ENCODE peak calls at places on chromosomes 12 and 14, in nine cellular contexts. L is stomach, N is suprapubic skin, H is body of pancreas, O is Peyer's patch, T is HCT116, Z is transverse colon, J is HepG2, F is K562. E is an unnamed sample.

GRCh38 chr14:88791629-88792571 is 853 bp downstream of the EML5 start:
- DNase-seq in L (peak; percentile 28), N (no peak), H (peak; percentile 21), O (peak; percentile 59), T (no peak), Z (peak; percentile 25), J (no peak), F (no peak), E (peak; percentile 66)

GRCh38 chr12:121582583-121583333 is 1.9 kb upstream of the KDM2B start:
- DNase-seq in L (no peak), N (no peak), H (no peak), O (no peak), T (no peak), Z (no peak), J (peak; percentile 86), F (peak; percentile 45), E (no peak)

GRCh38 chr14:24274101-24274543 is 2.7 kb upstream of the RABGGTA start:
- DNase-seq in L (peak; percentile 63), N (no peak), H (peak; percentile 77), O (no peak), T (no peak), Z (no peak), J (no peak), F (peak; percentile 48), E (no peak)

GRCh38 chr14:62745496-62745895 is 299.8 kb downstream of the KCNH5 start:
- DNase-seq in L (no peak), N (no peak), H (no peak), O (no peak), T (no peak), Z (no peak), J (no peak), F (no peak), E (no peak)

GRCh38 chr12:19893514-19893913 is 454.2 kb downstream of the AEBP2 start:
- DNase-seq in L (no peak), N (no peak), H (no peak), O (no peak), T (peak; percentile 8), Z (no peak), J (no peak), F (no peak), E (no peak)

GRCh38 chr14:100084591-100084990 is 19.4 kb downstream of the EVL start:
- DNase-seq in L (no peak), N (no peak), H (no peak), O (no peak), T (no peak), Z (no peak), J (no peak), F (no peak), E (no peak)

GRCh38 chr12:67594888-67595287 is 53.7 kb upstream of the DYRK2 start:
- DNase-seq in L (no peak), N (no peak), H (no peak), O (no peak), T (no peak), Z (no peak), J (no peak), F (no peak), E (no peak)

GRCh38 chr12:3770891-3771290 is 18.0 kb upstream of the CRACR2A start:
- DNase-seq in L (no peak), N (no peak), H (no peak), O (no peak), T (no peak), Z (no peak), J (no peak), F (no peak), E (no peak)

DNA sequence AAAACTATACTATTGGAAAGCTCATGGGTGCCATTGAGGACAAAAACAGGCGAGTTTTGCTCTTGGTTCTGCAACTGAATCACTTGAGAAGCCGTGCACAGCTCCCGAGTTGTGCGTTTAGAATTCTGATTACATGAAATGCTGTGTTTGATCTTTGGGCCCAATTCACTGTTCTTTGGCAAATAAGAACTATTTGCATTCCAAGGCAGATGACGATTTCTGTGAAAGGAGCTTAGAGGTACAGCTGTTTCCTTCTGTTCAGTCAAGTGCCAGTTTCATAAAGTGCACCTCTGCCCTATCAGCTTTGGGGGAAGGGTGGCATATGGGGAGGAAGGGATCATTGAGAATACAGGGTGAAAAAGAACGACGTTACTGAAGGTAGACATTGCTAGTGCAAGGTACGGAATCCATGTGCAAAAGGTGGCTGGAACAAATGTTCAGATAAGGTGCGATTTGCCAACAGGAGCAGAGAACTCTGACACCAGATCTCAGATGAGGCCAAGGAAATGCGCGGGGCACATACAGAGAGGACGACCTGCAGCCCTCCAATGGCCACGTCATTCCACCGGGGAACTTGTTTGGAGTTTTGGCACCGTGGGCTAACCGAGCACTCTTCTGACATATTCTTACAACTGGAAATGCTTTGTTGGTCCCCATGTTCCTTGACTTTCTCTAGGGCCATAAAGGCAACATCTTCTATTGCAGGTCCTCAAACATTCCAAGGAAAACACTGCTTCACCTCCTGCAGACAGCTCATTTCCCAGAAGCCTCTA is 30.1 kb downstream of the TCHP start:
- DNase-seq in L (no peak), N (no peak), H (peak; percentile 69), O (no peak), T (no peak), Z (no peak), J (no peak), F (no peak), E (no peak)
- H3K27me3 ChIP-seq in L (no peaks in the 10 kb centered on the region), N (no peaks in the 10 kb centered on the region), H (no peaks in the 10 kb centered on the region), O (no peaks in the 10 kb centered on the region), T (no peaks in the 10 kb centered on the region), Z (no peaks in the 10 kb centered on the region), J (no peaks in the 10 kb centered on the region), F (no peaks in the 10 kb centered on the region), E (no peaks in the 10 kb centered on the region)

GRCh38 chr12:57229041-57229633 is 374 bp upstream of the SHMT2 start:
- DNase-seq in L (no peak), N (no peak), H (no peak), O (peak; percentile 46), T (no peak), Z (no peak), J (no peak), F (no peak), E (no peak)
- TF ChIP-seq POLR2A in L (no peak), N (no peak), H (no peak), O (no peak), T (no peak), Z (no peak), J (no peak), F (no peak), E (no peak)

DNA sequence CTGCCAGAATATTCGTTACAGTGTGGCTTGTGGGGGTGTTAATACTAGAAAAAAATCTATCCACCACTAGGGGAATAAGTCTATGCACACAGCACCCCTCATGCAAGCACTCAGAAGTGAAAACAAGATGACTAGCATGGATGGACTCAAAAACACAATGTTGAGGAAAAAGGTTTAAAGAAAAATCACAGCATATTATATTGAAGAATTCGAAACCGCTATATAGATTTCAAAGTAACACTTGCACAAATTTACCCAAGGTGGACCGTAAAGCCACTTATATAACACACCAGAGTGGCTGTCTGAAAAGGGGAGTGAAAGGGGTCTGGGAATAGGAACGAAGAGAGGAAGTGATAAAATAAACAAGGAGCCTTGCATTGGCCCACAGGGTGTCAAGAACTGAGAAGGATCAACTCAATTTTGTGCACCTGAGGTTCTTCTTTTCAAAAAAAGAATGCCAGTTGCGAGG is 540 bp downstream of the ABCD4 start:
- DNase-seq in L (no peak), N (no peak), H (no peak), O (no peak), T (no peak), Z (no peak), J (peak; percentile 58), F (peak; percentile 34), E (no peak)
- TF ChIP-seq CTCF in L (no peak), N (peak; percentile 39), H (peak; percentile 46), O (peak; percentile 69), T (peak; percentile 48), Z (peak; percentile 50), J (peak; percentile 34), F (peak; percentile 51), E (peak; percentile 40)

DNA sequence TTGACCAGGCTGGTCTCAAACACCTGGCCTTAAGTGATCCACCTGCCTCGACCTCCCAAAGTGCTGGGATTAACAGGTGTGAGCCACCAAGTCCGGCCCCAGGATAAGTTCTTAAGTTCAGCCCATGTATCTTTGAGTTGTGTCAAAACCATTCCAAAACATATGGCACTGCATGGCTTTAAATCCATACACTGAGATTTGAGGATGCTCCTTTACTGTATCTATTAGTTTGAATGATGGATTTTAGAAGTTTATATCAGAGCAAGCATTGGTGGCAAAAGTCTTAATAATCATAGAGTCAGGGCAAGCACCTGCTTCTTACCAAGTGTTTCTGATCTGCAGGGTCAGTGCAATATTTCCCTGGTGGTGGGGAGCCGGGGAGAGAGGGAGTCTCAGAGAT is 6.1 kb downstream of the KRT6B start:
- DNase-seq in L (no peak), N (no peak), H (no peak), O (no peak), T (no peak), Z (no peak), J (no peak), F (no peak), E (no peak)
- H3K27me3 ChIP-seq in L (no peaks in the 10 kb centered on the region), N (peaks cover 19% of the 10 kb centered on the region), H (no peaks in the 10 kb centered on the region), O (no peaks in the 10 kb centered on the region), T (no peaks in the 10 kb centered on the region), Z (no peaks in the 10 kb centered on the region), J (peaks cover 4% of the 10 kb centered on the region), F (peaks cover 39% of the 10 kb centered on the region), E (no peaks in the 10 kb centered on the region)

GRCh38 chr12:27015730-27016076 is 1.5 kb upstream of the TM7SF3 start:
- DNase-seq in L (no peak), N (no peak), H (no peak), O (no peak), T (peak; percentile 56), Z (no peak), J (no peak), F (peak; percentile 13), E (no peak)
- TF ChIP-seq POLR2A in L (no peak), N (no peak), H (no peak), O (no peak), T (no peak), Z (no peak), J (no peak), F (no peak), E (no peak)

GRCh38 chr14:73785834-73786631 is 65.6 kb upstream of the PTGR2 start:
- DNase-seq in L (peak; percentile 79), N (peak; percentile 92), H (peak; percentile 81), O (peak; percentile 93), T (peak; percentile 46), Z (peak; percentile 89), J (peak; percentile 95), F (peak; percentile 49), E (peak; percentile 94)
- TF ChIP-seq CTCF in L (no peak), N (peak; percentile 40), H (peak; percentile 54), O (peak; percentile 70), T (peak; percentile 2), Z (peak; percentile 29), J (peak; percentile 36), F (peak; percentile 17), E (no peak)

GRCh38 chr14:101377069-101377468 is 184.2 kb upstream of the DIO3 start:
- DNase-seq in L (no peak), N (no peak), H (no peak), O (no peak), T (no peak), Z (no peak), J (no peak), F (no peak), E (no peak)
- H3K27me3 ChIP-seq in L (no peaks in the 10 kb centered on the region), N (peaks cover 4% of the 10 kb centered on the region), H (no peaks in the 10 kb centered on the region), O (no peaks in the 10 kb centered on the region), T (peaks cover 8% of the 10 kb centered on the region), Z (no peaks in the 10 kb centered on the region), J (peaks cover 13% of the 10 kb centered on the region), F (peaks cover 30% of the 10 kb centered on the region), E (no peaks in the 10 kb centered on the region)

E was measured in sigmoid colon.